ENCODE peak calls at places on chromosomes 7 and 10, in five cellular contexts. G, B, F, Q and T are unnamed samples.

GRCh38 chr10:80411267-80411668 is 2.9 kb downstream of the PRXL2A start:
- DNase-seq in Q (no peak), B (no peak), G (no peak), F (no peak), T (no peak)

GRCh38 chr10:100327007-100327700 is 2.9 kb downstream of the PKD2L1 start:
- DNase-seq in B (no peak), F (peak), G (no peak), Q (no peak), T (no peak)

GRCh38 chr7:27161214-27161720 is 4.1 kb downstream of the HOXA9 start:
- DNase-seq in Q (no peak), G (no peak), B (peak), F (peak), T (no peak)

GRCh38 chr10:88236121-88236743 is 346.9 kb downstream of the RNLS start:
- DNase-seq in F (no peak), G (no peak), B (no peak), Q (no peak), T (no peak)

GRCh38 chr7:5692845-5693278 is 88.6 kb downstream of the RNF216 start:
- DNase-seq in G (peak), B (no peak), F (no peak), Q (no peak), T (no peak)

GRCh38 chr10:46520941-46521340 is 35.5 kb downstream of the GPRIN2 start:
- DNase-seq in B (peak), F (no peak), G (no peak), Q (no peak), T (peak)

GRCh38 chr10:26025500-26025899 is 91.5 kb downstream of the MYO3A start:
- DNase-seq in B (no peak), G (no peak), Q (no peak), F (no peak), T (no peak)

GRCh38 chr7:24836084-24836483 is 78.8 kb upstream of the GSDME start:
- DNase-seq in G (no peak), F (peak), B (no peak), Q (no peak), T (no peak)

GRCh38 chr7:30929686-30930085 is 18.0 kb downstream of the AQP1 start:
- DNase-seq in Q (no peak), F (no peak), G (no peak), B (no peak), T (no peak)

GRCh38 chr10:43128331-43128730 is 9.9 kb upstream of the CSGALNACT2 start:
- DNase-seq in G (no peak), F (no peak), B (no peak), Q (no peak), T (no peak)

GRCh38 chr7:158276414-158277218 is 311.0 kb downstream of the PTPRN2 start:
- DNase-seq in B (no peak), F (no peak), Q (no peak), G (no peak), T (no peak)

GRCh38 chr7:134865001-134865845 is 85.8 kb downstream of the CALD1 start:
- DNase-seq in B (no peak), Q (no peak), G (no peak), F (no peak), T (no peak)

GRCh38 chr10:86535057-86535882 is 13.7 kb upstream of the WAPL start:
- DNase-seq in Q (no peak), F (no peak), B (peak), G (no peak), T (no peak)

GRCh38 chr10:12540341-12540781 is 191.0 kb downstream of the CAMK1D start:
- DNase-seq in F (no peak), G (no peak), B (no peak), Q (no peak), T (no peak)

GRCh38 chr7:135317676-135318326 is 84.2 kb downstream of the STRA8 start:
- DNase-seq in F (no peak), G (no peak), Q (no peak), B (no peak), T (no peak)

GRCh38 chr7:133582766-133583523 is 330.1 kb downstream of the EXOC4 start:
- DNase-seq in Q (no peak), F (no peak), B (no peak), G (peak), T (no peak)

GRCh38 chr7:14332155-14332554 is 342.7 kb upstream of the ETV1 start:
- DNase-seq in B (no peak), Q (no peak), F (no peak), G (no peak), T (no peak)

GRCh38 chr7:64999165-65000004 is 7.1 kb downstream of the ERV3-1 start:
- DNase-seq in G (no peak), F (peak), B (no peak), Q (no peak), T (no peak)

GRCh38 chr10:101736666-101737065 is 39.2 kb downstream of the FGF8 start:
- DNase-seq in B (no peak), Q (no peak), G (no peak), F (no peak), T (no peak)

GRCh38 chr10:78629773-78630172 is 439.0 kb upstream of the ZMIZ1 start:
- DNase-seq in F (no peak), B (no peak), Q (no peak), G (no peak), T (no peak)